ENCODE peak calls at places on chromosomes 4 and X, in five cellular contexts. X is IMR-90, Q is heart right ventricle, A is bronchial epithelial cell, E is lower leg skin. M is an unnamed sample.

GRCh38 chrX:153772608-153773217 is 8.1 kb upstream of the SRPK3 start:
- DNase-seq in X (no peak), Q (no peak), A (no peak), E (no peak), M (no peak)

GRCh38 chr4:147714575-147715401 is 17.1 kb upstream of the ARHGAP10 start:
- DNase-seq in X (peak), Q (no peak), A (peak), E (peak), M (peak)

GRCh38 chr4:136203199-136203598 is 1329.1 kb downstream of the PCDH18 start:
- DNase-seq in X (no peak), Q (no peak), A (no peak), E (no peak), M (no peak)

GRCh38 chr4:88745581-88746163 is 48.0 kb upstream of the NAP1L5 start:
- DNase-seq in X (no peak), Q (no peak), A (no peak), E (no peak), M (no peak)

GRCh38 chr4:86218721-86219481 is 141.0 kb downstream of the MAPK10 start:
- DNase-seq in X (peak), Q (no peak), A (peak), E (no peak), M (peak)

GRCh38 chr4:151730003-151730559 is 30.7 kb downstream of the GATB start:
- DNase-seq in X (no peak), Q (no peak), A (peak), E (peak), M (no peak)

GRCh38 chr4:88788424-88788823 is 90.8 kb upstream of the NAP1L5 start:
- DNase-seq in X (no peak), Q (no peak), A (no peak), E (no peak), M (no peak)

GRCh38 chr4:26204249-26204825 is 116.5 kb upstream of the RBPJ start:
- DNase-seq in X (no peak), Q (no peak), A (no peak), E (no peak), M (no peak)

GRCh38 chrX:84182521-84182920 is 5.5 kb downstream of the RPS6KA6 start:
- DNase-seq in X (no peak), Q (no peak), A (no peak), E (no peak), M (no peak)

GRCh38 chr4:109184421-109184956 is 118.0 kb downstream of the COL25A1 start:
- DNase-seq in X (no peak), Q (peak), A (no peak), E (no peak), M (peak)

GRCh38 chr4:165440415-165440882 is 61.6 kb downstream of the CPE start:
- DNase-seq in X (peak), Q (no peak), A (peak), E (no peak), M (peak)

GRCh38 chr4:73964862-73965611 is 16.8 kb downstream of the PF4 start:
- DNase-seq in X (no peak), Q (no peak), A (peak), E (no peak), M (no peak)

GRCh38 chr4:189143255-189143654 is 797.4 kb upstream of the FRG1 start:
- DNase-seq in X (peak), Q (no peak), A (peak), E (no peak), M (no peak)

GRCh38 chr4:138911903-138912713 is 103.5 kb upstream of the NOCT start:
- DNase-seq in X (no peak), Q (no peak), A (peak), E (no peak), M (no peak)

DNA sequence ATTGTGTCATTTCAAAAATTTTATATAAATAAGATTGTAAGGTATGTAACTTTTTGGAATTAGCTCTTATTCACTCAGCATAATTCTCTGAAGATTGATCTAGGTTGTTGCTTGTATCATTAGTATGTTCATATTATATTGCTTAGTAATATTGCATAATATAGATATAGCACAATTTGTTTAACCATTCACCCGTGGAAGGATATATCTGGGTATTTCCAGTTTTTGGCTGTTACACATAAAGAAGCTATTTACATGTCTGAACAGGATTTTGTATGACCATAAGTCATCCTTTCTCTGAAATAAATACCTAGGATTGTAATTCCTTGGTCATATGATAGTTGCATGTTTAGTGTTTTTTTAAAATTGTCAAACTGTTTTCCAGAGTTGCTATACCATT is 82.5 kb downstream of the CPEB2 start:
- DNase-seq in X (no peak), Q (no peak), A (peak), E (no peak), M (no peak)
- TF ChIP-seq CTCF in X (no peak), Q (no peak), A (no peak), E (no peak), M (no peak)

DNA sequence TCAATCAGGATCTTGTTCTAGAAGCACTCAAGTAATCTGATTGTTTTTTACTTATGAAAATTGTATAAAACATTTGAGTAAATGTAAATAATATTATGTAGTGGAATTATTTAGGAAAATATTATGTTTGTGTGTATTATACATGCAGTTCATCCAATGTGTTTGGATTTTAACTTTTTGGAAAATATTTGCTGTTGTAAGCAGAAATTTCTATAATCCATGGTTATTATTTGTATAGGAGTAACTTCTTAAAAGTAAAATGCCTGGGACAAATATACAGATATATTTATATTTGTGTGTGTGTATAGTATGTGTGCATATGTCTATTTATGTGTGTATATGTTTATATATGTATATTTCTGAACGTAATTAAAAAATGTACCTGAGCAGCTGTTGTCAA is 1394.6 kb upstream of the AGA start:
- DNase-seq in X (no peak), Q (no peak), A (no peak), E (no peak), M (no peak)
- H3K4me3 ChIP-seq in X (no peak), Q (no peak), A (no peak), E (no peak), M (no peak)

DNA sequence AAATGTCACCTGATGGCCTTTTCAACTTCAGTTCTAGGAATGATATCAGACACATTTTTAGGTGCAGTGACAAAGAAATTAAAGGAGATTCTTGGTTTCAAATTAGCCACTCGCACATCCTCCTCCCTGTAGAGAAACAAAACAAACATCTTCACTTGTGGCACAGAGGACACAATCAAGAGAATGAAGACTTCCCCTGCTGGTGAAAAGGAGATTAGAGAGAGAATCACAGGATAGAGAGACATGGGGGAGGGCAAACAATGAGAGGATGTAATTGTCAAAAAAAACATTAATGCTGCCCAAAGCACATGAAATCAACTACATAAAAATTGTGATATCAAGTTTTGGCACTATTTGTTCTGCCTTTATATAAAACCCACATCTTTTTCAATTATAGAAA is 34.5 kb downstream of the ACE2 start:
- DNase-seq in X (no peak), Q (no peak), A (no peak), E (no peak), M (no peak)
- TF ChIP-seq CTCF in X (no peak), Q (no peak), A (no peak), E (no peak), M (peak)

GRCh38 chr4:55397024-55397520 is 1.3 kb downstream of the TMEM165 start:
- DNase-seq in X (no peak), Q (peak), A (no peak), E (no peak), M (no peak)

GRCh38 chr4:55398461-55398860 is 2.7 kb downstream of the TMEM165 start:
- DNase-seq in X (peak), Q (no peak), A (peak), E (no peak), M (peak)

GRCh38 chr4:55398966-55399365 is 3.2 kb downstream of the TMEM165 start:
- DNase-seq in X (peak), Q (no peak), A (no peak), E (no peak), M (peak)

GRCh38 chr4:55397521-55398321 is 2.0 kb downstream of the TMEM165 start:
- DNase-seq in X (peak), Q (no peak), A (peak), E (no peak), M (peak)

GRCh38 chr4:55399581-55399980 is 3.8 kb downstream of the TMEM165 start:
- DNase-seq in X (no peak), Q (no peak), A (no peak), E (no peak), M (no peak)
- H3K4me3 ChIP-seq in X (no peak), Q (no peak), A (no peak), E (no peak), M (peak)

GRCh38 chr4:78776729-78777555 is 792 bp downstream of the BMP2K start:
- DNase-seq in X (peak), Q (peak), A (peak), E (peak), M (peak)

GRCh38 chr4:78777556-78777900 is 1.4 kb downstream of the BMP2K start:
- DNase-seq in X (no peak), Q (no peak), A (no peak), E (no peak), M (no peak)

GRCh38 chr4:78774395-78774794 is 1.8 kb upstream of the BMP2K start:
- DNase-seq in X (peak), Q (no peak), A (no peak), E (no peak), M (no peak)

GRCh38 chr4:78775278-78776030 is 696 bp upstream of the BMP2K start:
- DNase-seq in X (peak), Q (peak), A (peak), E (peak), M (peak)

DNA sequence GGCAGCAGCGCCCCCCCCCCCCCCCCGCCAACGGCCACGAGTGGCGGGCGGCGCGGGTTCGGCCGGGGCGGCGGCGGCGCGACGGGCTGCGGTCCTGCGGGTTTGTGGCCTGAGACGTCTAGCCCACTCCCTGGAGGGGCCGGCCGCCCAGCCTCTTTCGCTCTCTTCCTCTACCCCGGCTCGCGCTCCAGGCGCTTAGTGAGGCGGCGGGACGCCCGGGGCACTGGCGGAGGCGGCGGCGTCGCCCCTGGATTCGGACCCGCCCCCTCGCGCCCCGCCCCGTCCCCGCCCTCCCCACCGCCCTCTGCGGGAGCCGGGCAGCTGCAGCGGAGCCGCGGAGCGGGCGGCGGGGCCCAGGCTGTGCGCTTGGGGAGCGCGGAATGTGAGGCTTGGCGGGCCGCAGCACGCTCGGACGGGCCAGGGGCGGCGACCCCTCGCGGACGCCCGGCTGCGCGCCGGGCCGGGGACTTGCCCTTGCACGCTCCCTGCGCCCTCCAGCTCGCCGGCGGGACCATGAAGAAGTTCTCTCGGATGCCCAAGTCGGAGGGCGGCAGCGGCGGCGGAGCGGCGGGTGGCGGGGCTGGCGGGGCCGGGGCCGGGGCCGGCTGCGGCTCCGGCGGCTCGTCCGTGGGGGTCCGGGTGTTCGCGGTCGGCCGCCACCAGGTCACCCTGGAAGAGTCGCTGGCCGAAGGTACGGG is at the start of gene BMP2K:
- DNase-seq in X (peak), Q (peak), A (peak), E (peak), M (peak)
- TF ChIP-seq CTCF in X (no peak), Q (peak), A (no peak), E (no peak), M (no peak)

GRCh38 chr4:168840386-168840763 is 169.7 kb downstream of the CBR4 start:
- DNase-seq in X (no peak), Q (no peak), A (no peak), E (no peak), M (no peak)
- H3K4me3 ChIP-seq in X (no peak), Q (no peak), A (no peak), E (no peak), M (no peak)

GRCh38 chrX:8873956-8874355 is 72.8 kb upstream of the FAM9A start:
- DNase-seq in X (no peak), Q (no peak), A (no peak), E (no peak), M (no peak)

DNA sequence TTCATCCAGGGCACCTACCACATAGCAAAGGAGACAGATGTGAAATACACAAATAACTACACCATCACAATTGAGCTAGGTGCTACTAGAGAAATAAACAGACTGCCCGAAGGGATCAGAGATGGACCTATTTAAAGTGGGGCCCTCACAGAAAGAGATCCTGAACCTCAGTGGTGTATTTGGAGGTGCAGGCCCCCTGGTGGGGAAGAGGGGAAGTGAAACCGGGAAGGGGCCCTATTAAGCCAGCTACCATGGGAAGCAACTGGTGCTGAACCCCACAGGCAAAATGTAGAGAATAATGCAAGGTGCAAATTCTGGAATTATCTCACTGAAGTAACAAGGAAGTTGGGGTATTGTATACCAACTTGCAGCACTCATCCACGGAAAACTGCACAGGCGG is 78.6 kb upstream of the FAM9A start:
- DNase-seq in X (peak), Q (no peak), A (peak), E (no peak), M (peak)
- TF ChIP-seq CTCF in X (peak), Q (no peak), A (peak), E (no peak), M (peak)

DNA sequence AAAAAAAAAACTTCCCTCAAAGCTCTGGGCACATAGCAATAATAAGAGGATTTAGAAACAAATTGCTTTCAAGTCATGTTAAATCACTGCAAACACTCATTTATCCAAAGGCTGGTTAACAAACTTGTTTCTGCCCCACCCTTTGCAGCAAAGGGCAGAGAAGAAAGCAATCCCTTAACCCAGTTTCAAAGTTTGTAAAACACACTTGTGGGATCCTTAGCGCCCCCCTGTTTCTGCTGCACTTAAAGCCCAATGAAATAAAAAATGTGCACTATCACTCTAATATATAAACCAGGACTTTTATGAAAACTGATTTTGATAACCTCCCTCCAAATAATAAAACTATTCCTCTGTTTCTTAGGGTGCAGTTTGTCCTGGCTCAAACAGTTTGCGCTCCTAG is 3.3 kb upstream of the PCDH10 start:
- DNase-seq in X (no peak), Q (no peak), A (no peak), E (no peak), M (no peak)
- H3K4me3 ChIP-seq in X (no peak), Q (no peak), A (no peak), E (no peak), M (no peak)

M was measured in fibroblast of the aortic adventitia.